ENCODE peak calls at places on chromosomes 12 and 14, in four cellular contexts. M is CD8-positive, alpha-beta T cell; J is left lung; E is upper lobe of right lung. A is an unnamed sample.
A peak's percentile ranks its signal among the peaks of the same experiment; 100 is the strongest.

GRCh38 chr12:105748806-105749600 is 389.8 kb downstream of the NUAK1 start:
- DNase-seq in E (no peak), M (no peak), J (no peak), A (peak; percentile 56)

GRCh38 chr14:75981826-75982723 is at the start of gene TGFB3:
- DNase-seq in M (peak; percentile 80), J (peak; percentile 92), E (peak; percentile 91), A (peak; percentile 81)

GRCh38 chr14:98182385-98183055 is 1089.5 kb downstream of the BCL11B start:
- DNase-seq in J (no peak), M (no peak), E (no peak), A (no peak)

GRCh38 chr14:89033756-89034155 is 209.3 kb downstream of the TTC8 start:
- DNase-seq in J (no peak), E (no peak), M (no peak), A (no peak)

GRCh38 chr14:31926123-31926522 is 151.0 kb upstream of the ARHGAP5 start:
- DNase-seq in E (no peak), M (no peak), J (no peak), A (no peak)

GRCh38 chr14:22829661-22830328 is at the start of gene MRPL52:
- DNase-seq in E (peak; percentile 95), M (peak; percentile 90), J (peak; percentile 96), A (peak; percentile 88)

GRCh38 chr12:53961025-53961761 is 6.5 kb downstream of the HOXC12 start:
- DNase-seq in J (peak; percentile 56), M (no peak), E (no peak), A (no peak)

GRCh38 chr14:20998674-20999366 is at the start of gene SLC39A2:
- DNase-seq in E (no peak), M (no peak), J (peak; percentile 63), A (no peak)

GRCh38 chr14:96148631-96149030 is 56.0 kb upstream of the BDKRB2 start:
- DNase-seq in J (no peak), E (no peak), M (no peak), A (no peak)

GRCh38 chr14:29896354-29896768 is 31.3 kb downstream of the PRKD1 start:
- DNase-seq in M (no peak), J (no peak), E (no peak), A (no peak)

GRCh38 chr12:86137936-86138335 is 118.3 kb downstream of the MGAT4C start:
- DNase-seq in J (no peak), E (no peak), M (no peak), A (no peak)

GRCh38 chr14:103634156-103634555 is 5.1 kb downstream of the KLC1 start:
- DNase-seq in E (no peak), J (no peak), M (no peak), A (no peak)

GRCh38 chr14:55136868-55137785 is 8.1 kb downstream of the LGALS3 start:
- DNase-seq in M (no peak), E (no peak), J (no peak), A (peak; percentile 60)
- H3K27ac ChIP-seq in M (no peak overlapping the region), E (peak overlapping the region; percentile 55), J (peak overlapping the region; percentile 9), A (peak overlapping the region; percentile 61)

DNA sequence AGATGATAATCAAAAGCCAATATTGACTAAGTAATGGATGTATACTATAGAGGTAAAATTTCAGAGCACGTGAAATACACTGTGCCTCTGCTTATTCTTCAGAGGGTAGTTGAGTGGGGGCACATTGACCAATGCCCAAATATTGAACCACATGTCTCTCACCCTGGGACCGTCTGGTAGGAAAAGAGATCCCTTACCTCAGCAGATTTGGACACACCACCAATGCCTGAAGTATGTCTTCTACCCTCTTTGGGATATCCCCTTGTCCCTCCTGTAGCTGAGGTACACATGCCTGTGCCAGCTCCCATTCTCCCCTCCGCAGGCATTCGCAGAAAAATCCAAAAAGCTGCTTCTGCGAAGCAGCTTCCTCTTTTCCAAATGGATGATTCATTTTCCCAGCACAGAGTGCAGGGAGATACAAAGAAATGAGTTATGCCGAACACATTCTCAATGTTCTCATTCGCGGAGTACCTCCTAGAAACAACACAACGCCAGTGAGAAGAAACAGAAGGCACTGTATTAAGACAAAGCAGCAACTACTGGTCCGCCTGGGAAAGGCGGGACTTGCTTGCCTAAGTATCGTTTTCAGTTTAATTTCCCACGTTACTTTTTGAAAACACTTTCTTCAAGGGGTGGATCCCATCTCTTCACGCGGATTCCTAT is 686 bp downstream of the ZFYVE26 start:
- DNase-seq in E (no peak), M (no peak), J (no peak), A (no peak)
- H3K27ac ChIP-seq in E (peak overlapping the region; percentile 89), M (peak overlapping the region; percentile 65), J (peak overlapping the region; percentile 84), A (peak overlapping the region; percentile 11)

GRCh38 chr14:73741386-73741875 is 27.2 kb upstream of the PNMA1 start:
- DNase-seq in E (peak; percentile 82), J (peak; percentile 93), M (peak; percentile 75), A (no peak)

GRCh38 chr14:73739899-73740685 is 25.9 kb upstream of the PNMA1 start:
- DNase-seq in E (no peak), J (no peak), M (no peak), A (no peak)

GRCh38 chr14:73740921-73741326 is 26.7 kb upstream of the PNMA1 start:
- DNase-seq in E (peak; percentile 90), J (peak; percentile 88), M (no peak), A (no peak)

GRCh38 chr14:73738518-73739173 is 24.5 kb upstream of the PNMA1 start:
- DNase-seq in E (no peak), J (no peak), M (no peak), A (no peak)

GRCh38 chr14:73739174-73739898 is 25.2 kb upstream of the PNMA1 start:
- DNase-seq in E (no peak), M (no peak), J (no peak), A (no peak)
- H3K27ac ChIP-seq in E (peak overlapping the region; percentile 89), M (no peak overlapping the region), J (peak overlapping the region; percentile 82), A (peak overlapping the region; percentile 89)

DNA sequence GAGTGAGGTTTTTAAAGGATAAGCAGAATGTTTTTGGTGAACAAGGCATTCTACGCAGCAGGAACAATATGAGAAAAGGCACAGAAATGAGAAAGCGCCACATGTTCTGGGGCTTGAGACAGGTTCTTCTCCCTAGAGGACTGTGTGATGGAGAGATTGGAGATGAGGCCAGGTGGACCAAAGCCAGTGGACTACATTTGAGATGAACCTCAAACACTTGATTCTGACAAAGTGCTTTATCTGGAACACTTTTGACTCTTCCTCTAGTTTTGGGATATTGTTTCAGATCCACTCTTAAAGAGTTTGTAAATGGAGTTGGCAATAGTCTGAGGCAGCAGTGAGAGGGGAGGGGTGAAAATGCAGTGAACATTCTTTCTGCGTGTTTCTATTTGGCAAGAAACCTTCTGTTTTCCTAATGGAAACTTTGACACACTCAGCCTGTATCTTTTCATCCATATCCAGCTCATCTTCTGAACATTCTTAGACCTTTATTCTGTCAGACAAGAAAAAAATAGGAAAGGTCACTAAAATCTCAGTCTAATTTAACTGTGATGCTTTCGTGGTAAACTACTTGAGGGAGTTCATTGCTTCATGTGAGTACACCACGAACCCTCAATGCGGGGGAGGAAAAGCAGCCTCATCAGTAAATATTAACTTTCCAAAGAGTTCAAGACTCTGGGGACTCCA is 57.3 kb upstream of the KCNJ8 start:
- DNase-seq in J (no peak), M (no peak), E (no peak), A (no peak)
- H3K27ac ChIP-seq in J (no peak overlapping the region), M (no peak overlapping the region), E (peak overlapping the region; percentile 48), A (no peak overlapping the region)

GRCh38 chr12:114932806-114933205 is 248.8 kb upstream of the TBX3 start:
- DNase-seq in M (no peak), J (no peak), E (no peak), A (no peak)
- H3K27ac ChIP-seq in M (no peak overlapping the region), J (no peak overlapping the region), E (no peak overlapping the region), A (no peak overlapping the region)

DNA sequence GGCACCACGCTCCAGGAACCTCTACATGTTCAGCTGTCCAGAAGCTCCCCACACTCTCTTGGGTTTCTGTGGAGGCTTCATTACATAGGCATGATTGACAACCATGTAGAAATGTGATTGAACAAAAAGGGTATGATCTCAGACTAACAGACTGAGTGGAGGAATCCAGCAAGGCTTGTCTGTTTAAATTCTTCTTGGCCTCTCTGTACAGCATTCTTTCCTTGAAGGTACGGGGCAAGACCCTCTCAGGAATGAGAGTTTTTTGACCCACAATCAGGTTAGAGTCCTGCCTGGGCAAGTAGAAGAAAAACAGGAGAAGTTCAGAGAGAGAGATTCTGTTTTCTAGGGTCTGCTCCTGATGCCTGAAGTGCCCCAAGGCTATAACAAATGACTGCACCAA is 40.9 kb downstream of the SRGAP1 start:
- DNase-seq in M (no peak), J (no peak), E (no peak), A (no peak)
- H3K27ac ChIP-seq in M (no peak overlapping the region), J (no peak overlapping the region), E (no peak overlapping the region), A (no peak overlapping the region)

DNA sequence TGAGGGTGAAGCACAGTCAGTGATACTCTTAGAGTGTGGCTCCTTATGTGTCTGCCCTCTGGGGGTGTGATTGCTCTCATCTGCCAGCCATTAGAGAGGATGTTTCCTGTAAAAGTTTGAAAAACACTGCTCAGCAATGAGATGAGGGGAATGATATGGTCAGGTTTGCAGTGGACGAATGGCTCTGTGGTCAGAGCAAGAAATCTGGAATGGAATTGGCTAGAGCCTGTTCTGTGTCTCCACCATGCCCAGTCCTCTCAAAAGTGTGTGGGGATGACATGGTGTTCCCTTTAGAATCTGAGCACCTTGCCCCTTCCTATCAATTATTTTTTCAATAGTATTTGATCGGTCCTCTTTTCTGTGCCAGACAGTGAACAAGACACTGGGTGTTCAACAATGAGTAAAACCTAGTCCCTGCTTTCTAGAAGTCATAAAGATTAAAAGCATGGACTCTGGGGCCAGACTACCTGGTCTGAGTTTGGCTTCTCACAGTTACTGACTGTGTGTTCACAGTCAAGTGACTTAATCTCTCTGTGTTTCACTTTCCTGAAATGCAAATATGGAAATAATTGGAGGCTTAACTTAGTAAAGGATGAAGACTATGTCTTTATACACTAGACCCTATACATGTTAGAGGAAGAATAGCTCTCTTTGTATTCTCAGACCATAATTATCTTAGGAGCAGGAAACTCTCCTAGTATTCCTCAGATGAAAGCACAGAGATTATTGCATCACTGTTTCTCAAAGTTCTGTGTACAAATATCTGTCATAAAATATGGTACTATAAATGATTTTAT is 1.6 kb downstream of the ACSS3 start:
- DNase-seq in E (no peak), M (no peak), J (no peak), A (no peak)
- H3K27ac ChIP-seq in E (peak overlapping the region; percentile 37), M (no peak overlapping the region), J (peak overlapping the region; percentile 5), A (no peak overlapping the region)

GRCh38 chr12:79223210-79223609 is 358.6 kb downstream of the SYT1 start:
- DNase-seq in M (no peak), E (no peak), J (peak; percentile 26), A (no peak)
- H3K27ac ChIP-seq in M (no peak overlapping the region), E (no peak overlapping the region), J (no peak overlapping the region), A (no peak overlapping the region)

GRCh38 chr12:88628856-88629509 is 48.7 kb upstream of the KITLG start:
- DNase-seq in J (no peak), M (no peak), E (no peak), A (no peak)

GRCh38 chr12:88625316-88625715 is 45.0 kb upstream of the KITLG start:
- DNase-seq in J (peak; percentile 47), M (no peak), E (no peak), A (no peak)

GRCh38 chr12:88627501-88627900 is 47.2 kb upstream of the KITLG start:
- DNase-seq in E (no peak), J (no peak), M (no peak), A (no peak)

GRCh38 chr12:88623777-88624548 is 43.7 kb upstream of the KITLG start:
- DNase-seq in E (no peak), J (no peak), M (no peak), A (no peak)

DNA sequence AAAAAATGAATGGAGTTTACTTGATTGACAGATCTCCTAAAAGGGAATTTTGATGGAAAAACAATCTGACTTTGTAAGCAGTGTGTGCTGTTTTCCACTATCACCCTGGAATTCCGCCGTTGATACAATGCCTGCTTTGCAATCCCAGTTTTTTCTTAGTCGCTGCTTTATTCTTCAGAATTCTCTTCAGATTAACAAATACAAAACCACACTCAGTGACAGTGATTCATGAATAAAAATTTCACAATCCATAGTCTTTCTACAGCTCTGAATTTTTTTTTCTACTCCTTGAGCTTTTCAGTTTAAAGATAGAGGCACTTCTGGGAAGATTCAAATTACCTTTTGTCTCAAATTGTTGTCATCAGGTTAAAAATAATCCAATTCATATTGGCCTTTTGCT is 44.6 kb upstream of the KITLG start:
- DNase-seq in E (no peak), M (no peak), J (no peak), A (no peak)
- H3K27ac ChIP-seq in E (no peak overlapping the region), M (no peak overlapping the region), J (no peak overlapping the region), A (no peak overlapping the region)

A was measured in dorsolateral prefrontal cortex.